ENCODE peak calls at places on chromosomes 4 and X, in four cellular contexts. X, P, U and D are unnamed samples.

GRCh38 chrX:150086371-150086770 is 148.1 kb upstream of the EOLA2 start:
- DNase-seq in U (no peak), X (no peak), P (no peak), D (no peak)

GRCh38 chr4:152032722-152033131 is 271.9 kb upstream of the GATB start:
- DNase-seq in X (no peak), U (peak; percentile 5), P (peak; percentile 49), D (peak; percentile 68)

GRCh38 chr4:81769244-81769643 is 297.5 kb upstream of the RASGEF1B start:
- DNase-seq in U (no peak), P (no peak), X (no peak), D (no peak)

GRCh38 chr4:22179124-22179874 is 230.7 kb upstream of the KCNIP4 start:
- DNase-seq in U (peak; percentile 49), X (no peak), P (peak; percentile 30), D (no peak)

GRCh38 chrX:17082831-17083230 is 136.4 kb downstream of the REPS2 start:
- DNase-seq in X (peak; percentile 10), U (no peak), P (peak; percentile 8), D (no peak)

GRCh38 chr4:148164529-148164928 is 277.7 kb downstream of the NR3C2 start:
- DNase-seq in P (no peak), U (no peak), X (no peak), D (no peak)

GRCh38 chr4:107838138-107838618 is 13.4 kb downstream of the SGMS2 start:
- DNase-seq in U (peak; percentile 70), P (peak; percentile 49), X (no peak), D (no peak)

GRCh38 chrX:47198026-47198686 is 4.5 kb downstream of the UBA1 start:
- DNase-seq in P (peak; percentile 64), X (no peak), U (no peak), D (no peak)

GRCh38 chr4:144740316-144740715 is 94.4 kb downstream of the HHIP start:
- DNase-seq in X (no peak), U (no peak), P (peak; percentile 18), D (no peak)

GRCh38 chr4:121819216-121819980 is 4.3 kb downstream of the CCNA2 start:
- DNase-seq in U (no peak), X (no peak), P (peak; percentile 23), D (no peak)

GRCh38 chrX:7146703-7147430 is 645 bp upstream of the STS start:
- DNase-seq in X (no peak), U (no peak), P (peak; percentile 40), D (no peak)

GRCh38 chr4:113394730-113395530 is 345.5 kb downstream of the ANK2 start:
- DNase-seq in U (peak; percentile 73), P (peak; percentile 93), X (peak; percentile 80), D (no peak)

GRCh38 chrX:10103023-10103422 is 53.8 kb upstream of the CLCN4 start:
- DNase-seq in X (no peak), P (peak; percentile 67), U (peak; percentile 73), D (no peak)

GRCh38 chr4:153706519-153706918 is 22.4 kb downstream of the TLR2 start:
- DNase-seq in X (no peak), P (no peak), U (no peak), D (no peak)

GRCh38 chr4:156197216-156197615 is 243.6 kb upstream of the CTSO start:
- DNase-seq in U (no peak), X (no peak), P (no peak), D (no peak)

GRCh38 chrX:33142331-33142730 is 69.0 kb downstream of the DMD start:
- DNase-seq in U (no peak), X (no peak), P (no peak), D (no peak)

GRCh38 chrX:1185556-1185955 is 26.9 kb downstream of the CRLF2 start:
- DNase-seq in X (no peak), U (no peak), P (no peak), D (peak; percentile 71)

GRCh38 chr4:55396305-55397023 is 707 bp downstream of the TMEM165 start:
- DNase-seq in P (peak; percentile 44), U (no peak), X (peak; percentile 65), D (peak; percentile 85)

GRCh38 chr4:66000500-66001117 is 330.3 kb upstream of the EPHA5 start:
- DNase-seq in P (no peak), U (no peak), X (no peak), D (no peak)

GRCh38 chrX:12657881-12658280 is 133.3 kb upstream of the PRPS2 start:
- DNase-seq in U (no peak), X (no peak), P (no peak), D (no peak)

GRCh38 chr4:68520985-68521384 is 55.1 kb downstream of the UGT2B17 start:
- DNase-seq in P (no peak), X (no peak), U (no peak), D (no peak)

GRCh38 chr4:36026348-36026747 is 218.0 kb downstream of the ARAP2 start:
- DNase-seq in X (no peak), P (no peak), U (no peak), D (no peak)

GRCh38 chrX:147848543-147849448 is 62.9 kb upstream of the FMR1 start:
- DNase-seq in P (no peak), X (no peak), U (no peak), D (no peak)

GRCh38 chr4:147964519-147964918 is 232.6 kb downstream of the ARHGAP10 start:
- DNase-seq in U (no peak), X (no peak), P (peak; percentile 44), D (no peak)

GRCh38 chr4:80220711-80221110 is 23.4 kb downstream of the PRDM8 start:
- DNase-seq in P (no peak), X (no peak), U (no peak), D (no peak)

GRCh38 chr4:128159967-128160366 is 98.9 kb downstream of the LARP1B start:
- DNase-seq in X (no peak), U (peak; percentile 19), P (peak; percentile 92), D (no peak)

GRCh38 chrX:10574663-10575062 is 45.7 kb downstream of the MID1 start:
- DNase-seq in X (no peak), U (no peak), P (no peak), D (no peak)

GRCh38 chr4:107153228-107153627 is 117.1 kb upstream of the DKK2 start:
- DNase-seq in X (peak; percentile 50), U (no peak), P (peak; percentile 34), D (no peak)

GRCh38 chr4:45453258-45453841 is 670.5 kb downstream of the GABRG1 start:
- DNase-seq in X (peak; percentile 24), P (peak; percentile 39), U (no peak), D (no peak)

GRCh38 chr4:137125011-137125410 is 407.3 kb downstream of the PCDH18 start:
- DNase-seq in P (peak; percentile 10), U (peak; percentile 54), X (no peak), D (no peak)

GRCh38 chrX:68234171-68234910 is 199.0 kb downstream of the OPHN1 start:
- DNase-seq in P (peak; percentile 15), X (no peak), U (no peak), D (no peak)

GRCh38 chrX:68238568-68238967 is 194.7 kb downstream of the OPHN1 start:
- DNase-seq in U (no peak), X (peak; percentile 30), P (no peak), D (no peak)
- TF ChIP-seq CTCF in U (peak; percentile 35), X (peak; percentile 43), P (peak; percentile 51), D (peak; percentile 33)

DNA sequence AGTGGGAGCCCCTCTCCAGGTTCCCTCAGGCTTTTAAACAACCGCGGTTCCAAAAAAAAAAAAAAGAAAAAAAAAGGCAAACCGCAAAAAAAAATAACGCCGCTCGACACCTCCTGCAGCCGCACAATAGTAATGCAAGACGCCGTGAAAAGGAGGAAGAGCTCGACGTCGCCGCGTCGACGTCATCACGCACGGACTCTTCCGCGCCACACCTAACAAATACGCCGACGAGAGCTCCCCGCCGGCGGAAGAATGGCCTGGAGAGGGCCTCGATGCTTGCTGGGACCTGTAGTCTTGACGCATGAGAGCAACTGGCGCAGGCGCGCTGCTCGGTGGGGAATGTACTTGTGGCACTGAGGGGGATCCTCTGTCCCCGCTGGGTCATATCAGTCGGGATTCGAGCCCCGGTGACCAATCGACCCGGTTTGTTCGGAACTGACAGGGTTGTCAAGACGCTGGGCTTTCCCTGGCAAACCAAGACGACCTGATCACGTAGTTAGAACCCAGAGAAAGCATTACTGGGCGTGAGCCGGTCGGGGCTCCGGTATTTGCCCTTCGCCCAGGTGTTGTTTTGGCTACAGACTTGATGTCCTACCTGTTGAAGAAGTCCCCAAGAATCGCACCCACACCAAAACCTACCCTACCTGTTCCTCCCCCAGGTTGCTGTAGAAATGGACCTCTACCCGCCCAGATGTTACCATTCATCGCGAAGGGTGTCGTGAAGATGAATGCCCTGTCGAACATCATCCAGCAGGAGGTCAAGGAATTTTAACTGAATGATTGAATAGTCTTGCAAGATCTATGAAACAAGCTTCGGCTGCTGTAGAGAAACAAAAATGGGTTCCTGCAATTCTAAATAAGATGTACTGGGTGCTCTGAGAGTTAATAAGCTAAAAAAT is at the start of gene CBR4:
- DNase-seq in P (peak; percentile 99), X (peak; percentile 94), U (peak; percentile 96), D (peak; percentile 98)
- TF ChIP-seq CTCF in P (peak; percentile 47), X (peak; percentile 23), U (peak; percentile 27), D (peak; percentile 54)

GRCh38 chrX:154840856-154841255 is 6.4 kb upstream of the SMIM9 start:
- DNase-seq in P (peak; percentile 85), X (peak; percentile 19), U (peak; percentile 12), D (no peak)
- TF ChIP-seq CTCF in P (peak; percentile 58), X (peak; percentile 50), U (peak; percentile 39), D (peak; percentile 57)

GRCh38 chr4:5689065-5689464 is 19.3 kb downstream of the EVC2 start:
- DNase-seq in X (no peak), P (no peak), U (no peak), D (no peak)
- TF ChIP-seq CTCF in X (no peak), P (no peak), U (no peak), D (no peak)

GRCh38 chr4:125736057-125736456 is 421.3 kb downstream of the FAT4 start:
- DNase-seq in P (peak; percentile 95), X (no peak), U (no peak), D (no peak)
- TF ChIP-seq CTCF in P (peak; percentile 49), X (no peak), U (peak; percentile 8), D (peak; percentile 61)

GRCh38 chr4:62709618-62710252 is 1509.6 kb downstream of the ADGRL3 start:
- DNase-seq in U (no peak), X (peak; percentile 43), P (peak; percentile 43), D (no peak)
- TF ChIP-seq CTCF in U (no peak), X (peak; percentile 37), P (peak; percentile 54), D (peak; percentile 79)

DNA sequence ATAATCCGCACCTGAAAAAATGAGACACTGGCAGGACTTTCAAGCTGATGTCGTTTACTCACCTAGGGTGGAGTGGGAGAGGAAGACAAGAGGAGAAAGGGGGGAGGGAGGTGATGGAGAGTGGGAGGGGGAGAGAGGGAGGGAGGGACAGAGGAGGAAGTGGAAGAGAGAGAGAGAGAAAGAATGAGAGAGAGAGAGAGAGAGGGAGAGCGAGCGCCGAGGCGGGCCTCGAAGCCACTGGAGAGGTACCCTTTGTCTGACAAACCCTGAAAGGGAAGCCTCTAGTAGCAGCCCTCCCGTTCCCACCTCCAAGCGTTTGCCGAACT is 294 bp upstream of the ADGRL3 start:
- DNase-seq in X (no peak), P (no peak), U (no peak), D (no peak)
- TF ChIP-seq CTCF in X (no peak), P (no peak), U (no peak), D (no peak)

DNA sequence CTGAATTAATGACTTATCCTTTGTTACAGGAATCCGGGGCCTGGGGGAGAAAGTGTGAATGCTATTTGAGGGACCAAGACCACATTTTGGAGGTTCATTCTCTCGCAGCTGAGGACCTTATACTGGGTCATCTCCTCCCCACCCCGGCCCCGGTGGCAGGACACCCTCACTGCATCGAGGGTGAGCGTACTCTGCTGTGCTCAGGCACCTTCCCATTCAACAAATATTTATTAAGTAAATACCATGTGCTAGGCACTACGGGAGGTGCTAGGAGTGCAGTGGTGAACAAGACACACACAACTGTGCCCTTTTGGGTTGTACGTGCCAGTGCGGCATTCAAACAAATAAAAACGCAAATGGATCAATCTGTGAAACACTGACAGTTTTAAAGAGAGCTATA is 24.7 kb downstream of the ADGRG2 start:
- DNase-seq in X (no peak), P (no peak), U (no peak), D (no peak)
- TF ChIP-seq CTCF in X (no peak), P (no peak), U (no peak), D (no peak)